ENCODE peak calls at places on chromosomes 13 and 19, in five cellular contexts. X is memory B cell, Y is PC-9, W is NCI-H748 treated with DMSO at 0.1 percent for 48 hours, T is iris pigment epithelial cell. G is an unnamed sample.

GRCh38 chr19:17214531-17215124 is 529 bp upstream of the USE1 start:
- DNase-seq in X (no peak), Y (no peak), W (no peak), T (no peak), G (no peak)

GRCh38 chr19:7618366-7618765 is 11.0 kb downstream of the XAB2 start:
- DNase-seq in X (no peak), Y (peak), W (no peak), T (no peak), G (no peak)

GRCh38 chr19:43797556-43797955 is 4.7 kb downstream of the LYPD5 start:
- DNase-seq in X (no peak), Y (no peak), W (no peak), T (no peak), G (no peak)

GRCh38 chr13:113835461-113836274 is 28.2 kb downstream of the GAS6 start:
- DNase-seq in X (no peak), Y (no peak), W (no peak), T (peak), G (no peak)

GRCh38 chr13:105847532-105848295 is 687.7 kb downstream of the EFNB2 start:
- DNase-seq in X (no peak), Y (no peak), W (peak), T (peak), G (peak)

GRCh38 chr13:43664700-43665191 is 122.0 kb downstream of the ENOX1 start:
- DNase-seq in X (no peak), Y (peak), W (no peak), T (peak), G (no peak)

GRCh38 chr19:46602392-46603194 is 1.5 kb downstream of the CALM3 start:
- DNase-seq in X (peak), Y (no peak), W (no peak), T (no peak), G (no peak)

GRCh38 chr19:48991823-48992570 is 1.1 kb downstream of the GYS1 start:
- DNase-seq in X (no peak), Y (peak), W (no peak), T (peak), G (no peak)

GRCh38 chr13:90738881-90739280 is 608.6 kb upstream of the MIR17HG start:
- DNase-seq in X (no peak), Y (no peak), W (no peak), T (no peak), G (no peak)

GRCh38 chr19:752652-753517 is 2.0 kb downstream of the MISP start:
- DNase-seq in X (no peak), Y (peak), W (no peak), T (peak), G (no peak)

GRCh38 chr19:2041436-2041685 is 9.7 kb downstream of the MKNK2 start:
- DNase-seq in X (no peak), Y (no peak), W (no peak), T (no peak), G (no peak)

GRCh38 chr19:55579766-55580621 is 654 bp downstream of the ZNF579 start:
- DNase-seq in X (no peak), Y (peak), W (no peak), T (peak), G (no peak)

GRCh38 chr13:98892077-98892476 is 85.8 kb downstream of the DOCK9 start:
- DNase-seq in X (no peak), Y (no peak), W (no peak), T (no peak), G (no peak)

GRCh38 chr19:56086671-56087430 is 34.2 kb downstream of the ZNF787 start:
- DNase-seq in X (no peak), Y (no peak), W (no peak), T (no peak), G (no peak)

GRCh38 chr19:56736571-56736970 is 65.0 kb upstream of the ZNF835 start:
- DNase-seq in X (no peak), Y (no peak), W (no peak), T (no peak), G (no peak)

GRCh38 chr13:93771229-93771628 is 544.6 kb downstream of the GPC6 start:
- DNase-seq in X (no peak), Y (no peak), W (no peak), T (no peak), G (no peak)

GRCh38 chr13:94173312-94173854 is 306.1 kb downstream of the DCT start:
- DNase-seq in X (no peak), Y (no peak), W (no peak), T (peak), G (no peak)

GRCh38 chr19:30167206-30167903 is 204.8 kb upstream of the ZNF536 start:
- DNase-seq in X (no peak), Y (no peak), W (no peak), T (no peak), G (no peak)

GRCh38 chr19:55392820-55393219 is 7.1 kb downstream of the RPL28 start:
- DNase-seq in X (no peak), Y (no peak), W (no peak), T (no peak), G (no peak)

GRCh38 chr19:39197808-39198207 is 1.0 kb downstream of the NCCRP1 start:
- DNase-seq in X (no peak), Y (peak), W (no peak), T (no peak), G (no peak)

GRCh38 chr19:45404557-45405434 is at the start of gene PPP1R13L:
- DNase-seq in X (no peak), Y (peak), W (peak), T (peak), G (peak)

GRCh38 chr19:48926909-48927308 is 6.6 kb upstream of the DHDH start:
- DNase-seq in X (no peak), Y (peak), W (no peak), T (peak), G (no peak)

GRCh38 chr19:10416380-10417257 is 3.7 kb upstream of the PDE4A start:
- DNase-seq in X (peak), Y (peak), W (peak), T (peak), G (peak)

GRCh38 chr13:30744056-30744684 is 8.8 kb downstream of the ALOX5AP start:
- DNase-seq in X (peak), Y (peak), W (no peak), T (peak), G (no peak)

GRCh38 chr13:113448545-113448884 is 4.8 kb downstream of the ADPRHL1 start:
- DNase-seq in X (no peak), Y (peak), W (no peak), T (no peak), G (peak)

GRCh38 chr13:38366954-38367645 is 17.4 kb downstream of the UFM1 start:
- DNase-seq in X (no peak), Y (no peak), W (no peak), T (peak), G (no peak)

GRCh38 chr13:109673477-109673876 is 112.9 kb downstream of the IRS2 start:
- DNase-seq in X (no peak), Y (no peak), W (no peak), T (peak), G (no peak)

GRCh38 chr19:2716275-2716650 is 4.9 kb downstream of the DIRAS1 start:
- DNase-seq in X (no peak), Y (no peak), W (no peak), T (no peak), G (no peak)

GRCh38 chr19:18006895-18007604 is 920 bp upstream of the ARRDC2 start:
- DNase-seq in X (peak), Y (peak), W (peak), T (peak), G (peak)

GRCh38 chr19:17229890-17230289 is 3.9 kb downstream of the OCEL1 start:
- DNase-seq in X (no peak), Y (no peak), W (no peak), T (no peak), G (no peak)

GRCh38 chr19:1163934-1164683 is 10.0 kb downstream of the SBNO2 start:
- DNase-seq in X (no peak), Y (no peak), W (no peak), T (no peak), G (no peak)

GRCh38 chr19:11868188-11868587 is 19.4 kb upstream of the ZNF69 start:
- DNase-seq in X (no peak), Y (no peak), W (no peak), T (no peak), G (no peak)

GRCh38 chr13:50892162-50892944 is 17.2 kb upstream of the RNASEH2B start:
- DNase-seq in X (no peak), Y (no peak), W (no peak), T (no peak), G (no peak)

GRCh38 chr13:54387607-54388006 is 1359.0 kb downstream of the OLFM4 start:
- DNase-seq in X (no peak), Y (no peak), W (no peak), T (no peak), G (no peak)